ENCODE peak calls at places on chromosomes 1 and 21, in nine cellular contexts. J, H, E, G, C, M, V, Q and S are unnamed samples.

GRCh38 chr1:200453544-200453905 is 43.7 kb upstream of the ZNF281 start:
- DNase-seq in J (no peak), H (no peak), E (no peak), G (no peak), C (no peak), M (no peak), V (no peak), Q (no peak), S (peak; percentile 73)

GRCh38 chr1:157496121-157496526 is 56.2 kb downstream of the FCRL5 start:
- DNase-seq in J (peak; percentile 51), H (no peak), E (peak; percentile 44), G (no peak), C (peak; percentile 37), M (peak; percentile 26), V (no peak), Q (peak; percentile 65), S (peak; percentile 35)

GRCh38 chr1:94130851-94131595 is 10.1 kb upstream of the ABCA4 start:
- DNase-seq in J (no peak), H (no peak), E (no peak), G (no peak), C (peak; percentile 71), M (no peak), V (no peak), Q (no peak), S (peak; percentile 43)

GRCh38 chr1:108017698-108018097 is 52.7 kb upstream of the VAV3 start:
- DNase-seq in J (no peak), H (no peak), E (no peak), G (no peak), C (peak; percentile 45), M (no peak), V (no peak), Q (no peak), S (no peak)

GRCh38 chr21:34567574-34567973 is 47.3 kb downstream of the RCAN1 start:
- DNase-seq in J (no peak), H (no peak), E (no peak), G (no peak), C (no peak), M (no peak), V (no peak), Q (no peak), S (no peak)

GRCh38 chr1:108627256-108627655 is 33.6 kb downstream of the HENMT1 start:
- DNase-seq in J (no peak), H (no peak), E (no peak), G (no peak), C (no peak), M (no peak), V (no peak), Q (no peak), S (no peak)

GRCh38 chr1:37930246-37931142 is 16.4 kb downstream of the INPP5B start:
- DNase-seq in J (no peak), H (peak; percentile 0), E (no peak), G (no peak), C (no peak), M (no peak), V (peak; percentile 34), Q (no peak), S (peak; percentile 31)

GRCh38 chr1:160112370-160112769 is 3.2 kb upstream of the ATP1A2 start:
- DNase-seq in J (no peak), H (no peak), E (no peak), G (no peak), C (peak; percentile 26), M (no peak), V (peak; percentile 45), Q (no peak), S (no peak)

GRCh38 chr1:1157426-1157913 is 16.2 kb upstream of the TTLL10 start:
- DNase-seq in J (peak; percentile 70), H (peak; percentile 37), E (peak; percentile 81), G (peak; percentile 97), C (peak; percentile 84), M (peak; percentile 71), V (peak; percentile 90), Q (peak; percentile 93), S (peak; percentile 95)

GRCh38 chr1:172662464-172663109 is 3.7 kb downstream of the FASLG start:
- DNase-seq in J (peak; percentile 11), H (no peak), E (peak; percentile 31), G (peak; percentile 89), C (peak; percentile 93), M (no peak), V (peak; percentile 27), Q (peak; percentile 90), S (peak; percentile 71)

GRCh38 chr1:50268049-50268448 is 155.2 kb downstream of the DMRTA2 start:
- DNase-seq in J (no peak), H (no peak), E (no peak), G (no peak), C (no peak), M (no peak), V (no peak), Q (no peak), S (no peak)

GRCh38 chr1:32618673-32619221 is 31.6 kb downstream of the ZBTB8OS start:
- DNase-seq in J (peak; percentile 9), H (no peak), E (no peak), G (no peak), C (peak; percentile 24), M (no peak), V (no peak), Q (no peak), S (no peak)

GRCh38 chr1:246753670-246754535 is 29.7 kb downstream of the SCCPDH start:
- DNase-seq in J (peak; percentile 60), H (peak; percentile 46), E (peak; percentile 64), G (peak; percentile 87), C (peak; percentile 65), M (peak; percentile 52), V (peak; percentile 44), Q (peak; percentile 79), S (peak; percentile 70)

GRCh38 chr1:247576514-247576913 is 11.6 kb upstream of the OR2G2 start:
- DNase-seq in J (no peak), H (no peak), E (no peak), G (no peak), C (peak; percentile 1), M (peak; percentile 4), V (no peak), Q (no peak), S (peak; percentile 11)

GRCh38 chr21:32456497-32456918 is 44.0 kb downstream of the EVA1C start:
- DNase-seq in J (peak; percentile 56), H (no peak), E (peak; percentile 23), G (no peak), C (peak; percentile 87), M (no peak), V (no peak), Q (no peak), S (peak; percentile 97)

GRCh38 chr1:80403472-80403893 is 1397.0 kb upstream of the ADGRL4 start:
- DNase-seq in J (no peak), H (no peak), E (no peak), G (no peak), C (no peak), M (no peak), V (no peak), Q (no peak), S (no peak)

GRCh38 chr21:29235714-29236197 is 63.0 kb upstream of the BACH1 start:
- DNase-seq in J (no peak), H (no peak), E (no peak), G (no peak), C (no peak), M (no peak), V (no peak), Q (no peak), S (no peak)

GRCh38 chr1:33321178-33321577 is 280 bp upstream of the A3GALT2 start:
- DNase-seq in J (no peak), H (no peak), E (no peak), G (no peak), C (no peak), M (no peak), V (no peak), Q (no peak), S (no peak)

GRCh38 chr1:174051956-174052355 is 29.8 kb upstream of the RC3H1 start:
- DNase-seq in J (no peak), H (no peak), E (no peak), G (no peak), C (peak; percentile 88), M (no peak), V (no peak), Q (no peak), S (no peak)

GRCh38 chr21:33801424-33802405 is 113.9 kb downstream of the ATP5PO start:
- DNase-seq in J (no peak), H (no peak), E (no peak), G (no peak), C (peak; percentile 63), M (peak; percentile 44), V (no peak), Q (no peak), S (peak; percentile 77)

GRCh38 chr1:64135501-64136245 is 67.8 kb upstream of the UBE2U start:
- DNase-seq in J (no peak), H (no peak), E (no peak), G (no peak), C (peak; percentile 73), M (no peak), V (no peak), Q (no peak), S (peak; percentile 89)

GRCh38 chr1:231584117-231584516 is 42.5 kb upstream of the DISC1 start:
- DNase-seq in J (peak; percentile 88), H (no peak), E (peak; percentile 23), G (no peak), C (peak; percentile 80), M (peak; percentile 33), V (no peak), Q (no peak), S (peak; percentile 67)
- TF ChIP-seq CTCF in J (no peak), H (no peak), E (no peak), G (no peak), C (peak; percentile 35), M (peak; percentile 45), V (no peak), Q (no peak), S (peak; percentile 31)

GRCh38 chr1:74641161-74641560 is 32.4 kb downstream of the ERICH3 start:
- DNase-seq in J (no peak), H (no peak), E (no peak), G (no peak), C (peak; percentile 63), M (no peak), V (no peak), Q (no peak), S (no peak)
- H3K4me3 ChIP-seq in J (no peak overlapping the region), H (no peak overlapping the region), E (no peak overlapping the region), G (no peak overlapping the region), C (no peak overlapping the region), M (no peak overlapping the region), V (no peak overlapping the region), Q (no peak overlapping the region), S (no peak overlapping the region)

DNA sequence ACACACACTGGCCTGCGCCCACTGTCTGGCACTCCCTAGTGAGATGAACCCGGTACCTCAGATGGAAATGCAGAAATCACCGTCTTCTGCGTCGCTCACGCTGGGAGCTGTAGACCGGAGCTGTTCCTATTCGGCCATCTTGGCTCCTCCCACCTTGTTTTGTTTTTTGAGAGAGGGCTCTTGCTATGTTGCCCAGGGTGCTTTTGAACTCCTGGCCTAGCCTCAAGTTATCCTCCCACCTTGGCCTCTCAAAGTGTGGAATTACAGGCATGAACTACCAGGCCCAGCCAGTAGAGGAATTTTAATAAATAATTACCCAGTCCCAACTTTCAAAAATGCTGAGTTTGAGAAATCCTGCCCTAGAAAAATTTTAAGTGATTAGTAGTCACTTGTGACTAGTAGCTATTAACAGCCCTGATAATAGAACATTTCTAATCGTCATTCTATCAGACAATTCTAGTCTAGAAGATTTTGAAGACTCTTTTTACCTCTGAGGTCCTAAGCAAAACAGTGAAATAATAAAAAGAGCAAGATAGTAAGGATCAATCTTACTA is 30.9 kb upstream of the SLC35D1 start:
- DNase-seq in J (no peak), H (no peak), E (no peak), G (no peak), C (no peak), M (no peak), V (no peak), Q (no peak), S (no peak)
- TF ChIP-seq CTCF in J (no peak), H (no peak), E (no peak), G (no peak), C (no peak), M (no peak), V (no peak), Q (no peak), S (no peak)

GRCh38 chr1:118254001-118254400 is 69.0 kb upstream of the SPAG17 start:
- DNase-seq in J (no peak), H (no peak), E (no peak), G (no peak), C (no peak), M (no peak), V (no peak), Q (no peak), S (no peak)
- H3K4me3 ChIP-seq in J (no peak overlapping the region), H (no peak overlapping the region), E (no peak overlapping the region), G (no peak overlapping the region), C (no peak overlapping the region), M (no peak overlapping the region), V (no peak overlapping the region), Q (no peak overlapping the region), S (no peak overlapping the region)